ENCODE peak calls at places on chromosomes 4 and X, in seven cellular contexts. L is WERI-Rb-1, E is esophagus squamous epithelium, C is cardiac fibroblast, R is astrocyte of the spinal cord, F is Panc1, X is IMR-90. V is an unnamed sample.

GRCh38 chr4:76420901-76421581 is at the start of gene CCDC158:
- DNase-seq in L (peak), E (no peak), R (no peak), F (no peak), X (no peak), C (no peak), V (no peak)

GRCh38 chr4:156974264-156974663 is 2.7 kb upstream of the PDGFC start:
- DNase-seq in F (no peak), C (peak), L (no peak), E (no peak), X (peak), R (peak), V (no peak)

GRCh38 chr4:40183615-40184411 is 13.0 kb upstream of the RHOH start:
- DNase-seq in L (no peak), C (peak), E (no peak), F (no peak), R (peak), X (no peak), V (no peak)

GRCh38 chr4:7917669-7918068 is 22.0 kb downstream of the AFAP1 start:
- DNase-seq in F (no peak), R (no peak), X (no peak), L (no peak), E (no peak), C (no peak), V (no peak)

GRCh38 chrX:30577362-30577961 is at the start of gene TASL:
- DNase-seq in E (no peak), X (no peak), L (no peak), R (no peak), F (no peak), C (no peak), V (no peak)

GRCh38 chr4:188665466-188665865 is 526.2 kb downstream of the TRIML1 start:
- DNase-seq in L (no peak), C (no peak), R (no peak), X (no peak), F (no peak), E (no peak), V (no peak)

GRCh38 chr4:107863850-107864371 is 39.2 kb downstream of the SGMS2 start:
- DNase-seq in R (peak), C (peak), E (no peak), L (no peak), X (peak), F (no peak), V (no peak)

GRCh38 chr4:3200423-3201090 is 48.4 kb upstream of the MSANTD1 start:
- DNase-seq in F (no peak), X (no peak), C (no peak), R (no peak), E (no peak), L (no peak), V (no peak)

GRCh38 chr4:95516528-95517011 is 32.2 kb downstream of the UNC5C start:
- DNase-seq in E (no peak), C (peak), F (no peak), R (no peak), L (peak), X (peak), V (peak)

GRCh38 chrX:108437354-108437753 is 868 bp downstream of the COL4A6 start:
- DNase-seq in X (no peak), C (no peak), F (no peak), L (no peak), R (no peak), E (no peak), V (no peak)

DNA sequence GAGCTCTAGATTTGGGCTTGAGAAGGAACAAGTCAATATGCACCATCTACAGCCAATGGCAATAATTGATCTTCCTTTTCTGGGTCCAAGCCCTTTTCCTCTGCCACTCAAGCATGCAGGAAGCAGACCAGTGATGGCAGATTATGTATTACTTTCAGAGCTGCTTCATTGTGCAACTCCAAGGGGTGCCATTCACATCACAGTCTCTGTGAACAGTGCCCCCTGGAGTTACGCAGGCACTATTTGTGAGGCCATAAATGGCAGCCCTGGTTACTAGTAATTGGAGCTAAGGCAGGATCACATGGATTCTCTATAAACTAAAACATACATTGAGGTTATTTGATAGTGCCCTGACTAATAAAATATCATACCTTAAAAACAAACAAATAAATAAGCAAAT is 313.4 kb upstream of the SLC7A11 start:
- DNase-seq in X (no peak), F (no peak), E (no peak), L (peak), C (peak), R (no peak), V (no peak)
- TF ChIP-seq CTCF in X (no peak), F (peak), E (no peak), L (peak), C (peak), R (peak), V (peak)

GRCh38 chr4:1403177-1403583 is 3.1 kb downstream of the NKX1-1 start:
- DNase-seq in F (no peak), X (no peak), C (no peak), R (no peak), L (peak), E (no peak), V (no peak)

GRCh38 chr4:1401409-1402020 is 4.7 kb downstream of the NKX1-1 start:
- DNase-seq in E (no peak), F (no peak), R (no peak), L (peak), C (no peak), X (no peak), V (no peak)

GRCh38 chr4:1403591-1404572 is 2.4 kb downstream of the NKX1-1 start:
- DNase-seq in F (no peak), C (no peak), R (no peak), X (no peak), L (peak), E (no peak), V (no peak)

GRCh38 chr4:1402021-1402515 is 4.2 kb downstream of the NKX1-1 start:
- DNase-seq in E (no peak), L (peak), R (no peak), X (no peak), F (no peak), C (no peak), V (no peak)

GRCh38 chr4:1402516-1403101 is 3.6 kb downstream of the NKX1-1 start:
- DNase-seq in F (no peak), R (no peak), E (no peak), C (no peak), L (peak), X (no peak), V (no peak)
- H3K4me3 ChIP-seq in F (no peak), R (no peak), E (peak), C (no peak), L (no peak), X (no peak), V (no peak)

GRCh38 chr4:141570290-141570689 is 66.1 kb upstream of the IL15 start:
- DNase-seq in L (no peak), X (no peak), R (no peak), C (no peak), E (no peak), F (no peak), V (no peak)
- TF ChIP-seq CTCF in L (no peak), X (no peak), R (no peak), C (no peak), E (no peak), F (no peak), V (no peak)

GRCh38 chr4:116005806-116006088 is 892.3 kb upstream of the NDST4 start:
- DNase-seq in X (no peak), E (no peak), L (no peak), F (no peak), R (no peak), C (no peak), V (no peak)

GRCh38 chr4:116001291-116001690 is 887.9 kb upstream of the NDST4 start:
- DNase-seq in X (no peak), R (no peak), E (no peak), F (no peak), C (no peak), L (no peak), V (no peak)

DNA sequence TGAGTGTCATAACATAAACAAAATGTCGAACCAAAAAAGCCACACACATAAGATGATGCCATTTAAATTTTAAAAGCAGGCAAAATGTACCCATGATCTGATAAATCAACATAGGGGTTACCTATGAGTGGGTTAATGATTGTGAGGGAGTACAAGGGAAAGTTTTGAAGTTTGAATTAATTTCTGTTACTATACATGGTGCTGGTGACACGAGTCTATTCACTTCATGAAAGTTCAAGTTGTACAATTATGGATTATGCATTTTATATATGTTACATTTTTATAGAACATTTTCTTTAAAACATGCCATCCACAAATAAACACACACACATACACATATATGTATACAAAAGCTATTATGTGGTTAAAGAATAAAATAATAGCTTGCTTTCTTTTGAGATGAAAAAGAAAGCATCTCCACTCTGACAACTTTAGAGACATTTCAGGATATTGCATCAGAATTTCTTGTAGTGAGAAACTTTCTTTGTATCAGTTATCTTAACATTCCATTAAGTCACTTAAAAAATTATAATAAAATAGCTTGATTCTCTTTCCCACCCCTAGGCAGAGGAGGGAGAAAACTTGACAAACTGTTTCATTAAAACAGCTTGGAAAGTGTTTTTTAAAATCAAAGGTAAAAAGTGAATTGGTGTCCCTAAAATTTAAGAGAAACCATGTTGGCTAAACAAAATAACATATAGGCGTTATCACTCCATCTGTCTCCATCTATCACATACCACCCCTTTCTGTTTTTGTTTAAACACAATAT is 891.8 kb upstream of the NDST4 start:
- DNase-seq in X (no peak), C (peak), E (no peak), L (no peak), F (no peak), R (no peak), V (no peak)
- H3K4me3 ChIP-seq in X (no peak), C (no peak), E (no peak), L (no peak), F (no peak), R (no peak), V (no peak)

GRCh38 chr4:148056879-148057278 is 325.0 kb downstream of the ARHGAP10 start:
- DNase-seq in F (peak), C (peak), L (no peak), R (peak), E (no peak), X (peak), V (peak)
- TF ChIP-seq CTCF in F (no peak), C (no peak), L (no peak), R (peak), E (no peak), X (no peak), V (no peak)

DNA sequence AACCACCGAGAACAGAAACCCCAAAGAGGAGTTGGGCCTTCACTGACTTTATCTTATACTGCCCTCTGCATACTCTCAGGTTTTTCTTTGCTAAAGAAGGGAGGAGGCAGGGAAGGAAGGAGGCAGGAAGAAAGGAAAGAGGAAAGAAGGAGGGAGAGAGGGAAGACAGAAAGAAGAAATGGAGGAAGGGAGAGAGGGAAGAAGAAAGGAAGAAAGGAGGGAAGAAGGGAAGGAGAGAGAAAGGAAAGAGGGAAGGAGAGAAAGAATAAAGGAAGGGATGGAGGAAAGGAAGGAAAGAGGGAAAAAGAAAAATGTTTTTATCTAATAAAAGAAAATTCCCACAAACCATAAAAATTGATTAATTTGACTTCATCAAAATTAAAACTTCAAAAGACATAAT is 294.6 kb downstream of the PTTG2 start:
- DNase-seq in X (no peak), E (no peak), R (no peak), C (no peak), L (no peak), F (no peak), V (no peak)
- H3K4me3 ChIP-seq in X (no peak), E (no peak), R (no peak), C (no peak), L (no peak), F (no peak), V (no peak)

DNA sequence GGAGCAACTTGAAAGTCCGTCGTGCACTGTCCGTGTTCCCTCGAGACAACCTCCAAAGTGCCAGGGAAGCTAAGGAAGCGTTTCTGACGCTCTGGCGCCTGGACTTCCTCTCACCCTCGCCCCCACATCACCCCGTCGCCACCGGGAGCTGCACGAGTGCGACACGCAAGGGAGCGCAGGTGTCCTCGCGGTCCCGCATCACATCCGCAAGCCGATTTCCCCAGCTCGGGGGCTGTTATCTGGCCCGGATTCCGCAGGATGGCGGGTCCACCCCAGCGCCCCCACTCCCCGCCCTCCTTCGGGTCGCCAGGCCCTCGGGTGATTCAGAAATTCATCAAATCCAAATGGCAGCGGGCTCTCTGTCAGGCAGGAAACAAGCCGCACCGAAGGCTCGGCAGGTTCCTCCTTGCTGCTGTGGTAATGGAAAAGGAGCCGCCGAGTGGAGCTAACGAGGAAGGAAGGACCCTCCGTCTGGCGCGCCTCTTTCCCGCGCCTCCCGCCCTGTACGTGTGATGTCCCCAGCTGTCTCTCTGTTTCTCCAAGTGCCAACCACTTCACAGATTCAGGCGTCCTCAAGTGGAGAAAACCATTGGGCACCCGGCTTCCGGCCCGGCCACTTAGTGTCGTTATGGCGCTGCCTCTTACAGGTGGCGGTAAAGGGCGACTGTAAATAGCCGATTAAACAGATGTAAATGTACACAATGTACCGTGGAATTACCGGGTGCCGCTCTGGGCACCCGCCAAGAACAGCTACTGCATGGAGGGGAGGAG is 901 bp upstream of the SETD7 start:
- DNase-seq in R (peak), X (no peak), L (peak), E (peak), F (no peak), C (peak), V (no peak)
- TF ChIP-seq CTCF in R (no peak), X (no peak), L (no peak), E (no peak), F (peak), C (no peak), V (no peak)

DNA sequence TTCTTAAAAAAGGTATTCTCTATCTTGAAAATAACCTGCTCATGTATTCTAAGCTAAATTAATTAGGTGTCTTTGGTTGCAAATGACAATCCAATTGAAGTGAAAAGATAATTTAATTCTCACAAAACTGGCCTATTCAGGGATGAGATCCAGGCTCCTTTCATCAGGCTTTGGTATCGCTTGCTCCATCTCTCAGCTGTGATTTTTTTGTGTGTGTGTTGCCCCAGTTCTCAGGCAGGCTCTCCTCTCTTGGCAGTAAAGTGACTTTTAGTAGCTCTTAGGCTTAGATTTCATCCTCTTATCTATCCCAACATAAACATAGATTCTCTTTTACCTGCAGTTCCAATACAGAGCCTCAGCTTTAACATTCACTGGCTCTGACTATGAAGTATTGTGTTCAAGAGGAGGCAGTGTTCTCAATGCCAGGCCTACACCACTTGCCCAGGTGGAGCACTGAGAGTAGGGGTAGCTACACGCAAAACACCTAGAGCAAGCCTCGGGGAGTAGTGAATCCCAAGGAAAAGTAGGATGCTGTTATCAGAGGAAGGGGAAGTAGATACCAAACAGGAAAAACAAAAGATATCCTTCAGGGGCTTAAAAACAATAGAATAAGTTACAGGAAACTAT is 392.4 kb upstream of the ATOH1 start:
- DNase-seq in E (no peak), C (no peak), L (no peak), X (no peak), R (no peak), F (no peak), V (no peak)
- H3K4me3 ChIP-seq in E (no peak), C (no peak), L (no peak), X (no peak), R (no peak), F (no peak), V (no peak)

GRCh38 chrX:119073911-119074310 is 1.1 kb downstream of the CT47C1 start:
- DNase-seq in R (no peak), F (no peak), C (no peak), E (no peak), L (no peak), X (no peak), V (no peak)

GRCh38 chrX:119071381-119071780 is 1.4 kb upstream of the CT47C1 start:
- DNase-seq in F (no peak), X (no peak), E (no peak), R (no peak), C (no peak), L (no peak), V (no peak)

GRCh38 chrX:119073200-119073905 is 560 bp downstream of the CT47C1 start:
- DNase-seq in X (no peak), R (no peak), F (no peak), L (no peak), E (no peak), C (no peak), V (no peak)

GRCh38 chrX:119075271-119075670 is 2.5 kb downstream of the CT47C1 start:
- DNase-seq in X (no peak), F (no peak), L (no peak), E (no peak), C (no peak), R (no peak), V (no peak)

GRCh38 chrX:119072771-119073170 is at the start of gene CT47C1:
- DNase-seq in C (peak), R (no peak), L (no peak), F (no peak), E (no peak), X (no peak), V (no peak)
- TF ChIP-seq CTCF in C (no peak), R (no peak), L (no peak), F (no peak), E (no peak), X (no peak), V (no peak)

DNA sequence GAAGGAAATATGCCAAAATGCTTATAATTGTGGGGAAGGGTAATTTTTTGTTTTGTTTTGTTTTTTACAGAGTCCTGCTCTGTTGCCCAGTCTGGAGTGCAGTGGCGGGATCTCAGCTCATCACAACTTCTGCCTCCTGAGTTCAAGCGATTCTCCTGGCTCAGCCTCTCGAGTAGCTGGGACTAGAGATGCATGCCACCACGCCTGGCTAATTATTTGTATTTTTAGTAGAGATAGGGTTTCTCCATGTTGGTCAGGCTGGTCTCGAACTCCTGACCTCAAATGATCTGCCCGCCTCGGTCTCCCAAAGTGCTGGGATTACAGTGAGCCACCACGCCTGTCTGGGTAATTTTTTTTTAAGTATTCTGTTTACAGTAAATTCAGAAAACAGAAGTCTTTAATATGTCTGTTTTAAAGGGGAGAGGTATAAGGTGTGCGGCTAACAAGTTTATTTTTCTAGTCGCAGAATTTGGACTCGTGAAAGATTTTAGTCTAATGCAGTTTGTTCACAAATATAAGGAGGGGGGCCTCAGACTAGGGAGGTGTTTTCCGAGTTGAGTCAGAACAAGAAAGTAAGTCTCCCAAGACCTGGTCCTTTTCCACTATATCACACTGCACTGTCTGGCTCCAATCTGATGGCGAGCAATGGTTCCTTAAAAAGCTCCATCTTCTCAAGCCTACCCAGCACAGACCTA is 1.5 kb downstream of the ACSL1 start:
- DNase-seq in X (peak), C (peak), L (no peak), F (no peak), E (no peak), R (no peak), V (no peak)
- H3K4me3 ChIP-seq in X (no peak), C (peak), L (no peak), F (no peak), E (peak), R (peak), V (peak)